ENCODE peak calls at places on chromosomes 13 and 19, in five cellular contexts. E is stomach, H is Panc1, K is B cell, M is foreskin fibroblast. L is an unnamed sample.

GRCh38 chr19:47230122-47230920 is 678 bp downstream of the BBC3 start:
- DNase-seq in E (peak), H (no peak), K (peak), M (no peak), L (peak)

GRCh38 chr13:70668293-70668692 is 560.0 kb upstream of the KLHL1 start:
- DNase-seq in E (no peak), H (no peak), K (no peak), M (no peak), L (no peak)

GRCh38 chr19:5826531-5827341 is 12.8 kb downstream of the FUT6 start:
- DNase-seq in E (peak), H (no peak), K (no peak), M (peak), L (no peak)

GRCh38 chr19:56273563-56274117 is 1.1 kb downstream of the EDDM13 start:
- DNase-seq in E (no peak), H (no peak), K (no peak), M (no peak), L (no peak)

GRCh38 chr19:49667473-49667872 is 1.7 kb downstream of the BCL2L12 start:
- DNase-seq in E (no peak), H (no peak), K (no peak), M (no peak), L (no peak)

GRCh38 chr19:5321851-5322681 is 18.5 kb downstream of the PTPRS start:
- DNase-seq in E (no peak), H (no peak), K (peak), M (no peak), L (peak)

GRCh38 chr19:7919681-7920519 is at the start of gene SNAPC2:
- DNase-seq in E (peak), H (no peak), K (peak), M (peak), L (peak)

GRCh38 chr13:38398810-38399493 is 49.3 kb downstream of the UFM1 start:
- DNase-seq in E (no peak), H (no peak), K (no peak), M (peak), L (no peak)

GRCh38 chr13:89113744-89114143 is 1442.6 kb downstream of the SLITRK5 start:
- DNase-seq in E (no peak), H (no peak), K (no peak), M (no peak), L (no peak)

GRCh38 chr13:50268500-50268899 is 253.3 kb downstream of the KCNRG start:
- DNase-seq in E (no peak), H (no peak), K (no peak), M (no peak), L (no peak)

GRCh38 chr13:83248751-83249150 is 633.5 kb downstream of the SLITRK1 start:
- DNase-seq in E (no peak), H (no peak), K (no peak), M (no peak), L (no peak)

GRCh38 chr13:37868691-37869505 is 674 bp downstream of the TRPC4 start:
- DNase-seq in E (no peak), H (no peak), K (no peak), M (peak), L (no peak)

GRCh38 chr13:59099182-59099950 is 1064.4 kb downstream of the DIAPH3 start:
- DNase-seq in E (no peak), H (no peak), K (no peak), M (no peak), L (no peak)

GRCh38 chr13:41311607-41312500 is 787 bp downstream of the NAA16 start:
- DNase-seq in E (peak), H (no peak), K (peak), M (no peak), L (peak)

GRCh38 chr13:21061077-21061945 is at the start of gene LATS2:
- DNase-seq in E (peak), H (peak), K (peak), M (peak), L (peak)

GRCh38 chr13:30736921-30737320 is 1.6 kb downstream of the ALOX5AP start:
- DNase-seq in E (no peak), H (no peak), K (no peak), M (no peak), L (no peak)

GRCh38 chr19:56403764-56404704 is at the start of gene ZNF583:
- DNase-seq in E (peak), H (peak), K (peak), M (peak), L (peak)

GRCh38 chr19:33407716-33408115 is 34.2 kb downstream of the CEBPG start:
- DNase-seq in E (no peak), H (no peak), K (no peak), M (no peak), L (no peak)

GRCh38 chr19:36061367-36061766 is 6.7 kb downstream of the WDR62 start:
- DNase-seq in E (no peak), H (no peak), K (no peak), M (no peak), L (no peak)

GRCh38 chr19:5705552-5705951 is 14.4 kb downstream of the LONP1 start:
- DNase-seq in E (no peak), H (no peak), K (no peak), M (no peak), L (no peak)

GRCh38 chr13:91347996-91348905 is 764 bp downstream of the MIR17HG start:
- DNase-seq in E (peak), H (no peak), K (peak), M (peak), L (peak)

GRCh38 chr13:113393226-113393571 is 29.3 kb upstream of the GRTP1 start:
- DNase-seq in E (no peak), H (no peak), K (no peak), M (no peak), L (no peak)

DNA sequence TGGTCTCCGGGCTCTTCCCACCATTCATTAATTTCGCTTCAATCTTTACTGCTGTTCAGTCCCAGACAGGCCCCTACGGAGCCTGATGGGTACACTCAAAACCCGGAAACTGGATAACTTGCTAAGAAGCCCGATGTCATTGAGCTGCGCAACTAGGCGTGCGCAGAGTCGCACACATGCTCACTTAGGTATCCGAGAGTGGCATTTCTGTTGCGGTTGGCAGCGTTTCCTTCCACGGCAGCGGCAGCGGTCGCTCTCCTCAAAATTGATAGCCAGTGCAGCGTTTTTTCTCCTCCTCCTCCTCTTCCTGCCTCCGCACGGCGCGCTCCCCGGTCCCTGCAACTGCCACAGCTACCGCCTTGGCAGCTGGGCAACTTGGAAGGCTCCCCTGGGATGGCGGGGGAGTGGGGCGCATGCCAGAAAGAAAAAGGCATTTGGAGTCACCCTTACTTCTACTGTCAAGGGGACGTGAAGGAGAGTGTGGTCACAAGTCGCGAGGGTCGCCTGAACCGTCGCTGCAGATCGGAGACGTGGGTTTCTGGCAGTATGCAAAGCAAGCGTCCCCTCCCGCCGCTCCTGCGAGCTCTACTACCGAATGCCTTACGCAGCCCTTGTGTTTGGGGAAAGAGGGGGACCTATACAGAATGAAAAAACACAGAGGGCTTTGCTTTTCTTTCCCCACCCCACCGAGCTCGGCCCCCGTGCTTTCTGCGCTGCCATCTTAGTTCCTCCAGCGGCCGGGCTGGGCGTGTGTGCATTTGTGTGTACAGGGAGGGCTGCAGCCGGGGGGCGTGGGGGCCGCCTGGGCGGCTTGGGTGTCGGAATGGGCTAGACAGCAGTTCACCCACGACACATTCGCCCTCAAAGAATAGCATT is 2.5 kb upstream of the MYCBP2 start:
- DNase-seq in E (peak), H (peak), K (peak), M (peak), L (peak)
- TF ChIP-seq CTCF in E (no peak), H (no peak), K (no peak), M (no peak), L (no peak)

GRCh38 chr19:18856385-18857126 is 24.8 kb downstream of the UPF1 start:
- DNase-seq in E (no peak), H (no peak), K (no peak), M (no peak), L (no peak)
- TF ChIP-seq CTCF in E (no peak), H (no peak), K (no peak), M (peak), L (no peak)

GRCh38 chr19:2041686-2042484 is 9.2 kb downstream of the MKNK2 start:
- DNase-seq in E (peak), H (no peak), K (peak), M (peak), L (peak)
- TF ChIP-seq CTCF in E (no peak), H (no peak), K (no peak), M (no peak), L (no peak)

GRCh38 chr19:52492201-52492960 is 35.1 kb upstream of the ZNF808 start:
- DNase-seq in E (no peak), H (no peak), K (no peak), M (peak), L (no peak)
- TF ChIP-seq CTCF in E (no peak), H (no peak), K (no peak), M (no peak), L (no peak)

GRCh38 chr13:100644328-100644727 is 30.3 kb downstream of the TMTC4 start:
- DNase-seq in E (no peak), H (no peak), K (no peak), M (no peak), L (no peak)

GRCh38 chr13:100645382-100645781 is 29.2 kb downstream of the TMTC4 start:
- DNase-seq in E (no peak), H (no peak), K (no peak), M (no peak), L (no peak)

GRCh38 chr13:100646871-100647270 is 27.7 kb downstream of the TMTC4 start:
- DNase-seq in E (no peak), H (no peak), K (no peak), M (no peak), L (no peak)

GRCh38 chr13:100648354-100648753 is 26.2 kb downstream of the TMTC4 start:
- DNase-seq in E (no peak), H (no peak), K (no peak), M (peak), L (no peak)

GRCh38 chr13:100646030-100646673 is 28.4 kb downstream of the TMTC4 start:
- DNase-seq in E (peak), H (no peak), K (no peak), M (peak), L (no peak)
- TF ChIP-seq CTCF in E (no peak), H (peak), K (no peak), M (peak), L (no peak)

GRCh38 chr19:53432088-53432661 is 391 bp downstream of the ZNF761 start:
- DNase-seq in E (peak), H (no peak), K (no peak), M (peak), L (no peak)

DNA sequence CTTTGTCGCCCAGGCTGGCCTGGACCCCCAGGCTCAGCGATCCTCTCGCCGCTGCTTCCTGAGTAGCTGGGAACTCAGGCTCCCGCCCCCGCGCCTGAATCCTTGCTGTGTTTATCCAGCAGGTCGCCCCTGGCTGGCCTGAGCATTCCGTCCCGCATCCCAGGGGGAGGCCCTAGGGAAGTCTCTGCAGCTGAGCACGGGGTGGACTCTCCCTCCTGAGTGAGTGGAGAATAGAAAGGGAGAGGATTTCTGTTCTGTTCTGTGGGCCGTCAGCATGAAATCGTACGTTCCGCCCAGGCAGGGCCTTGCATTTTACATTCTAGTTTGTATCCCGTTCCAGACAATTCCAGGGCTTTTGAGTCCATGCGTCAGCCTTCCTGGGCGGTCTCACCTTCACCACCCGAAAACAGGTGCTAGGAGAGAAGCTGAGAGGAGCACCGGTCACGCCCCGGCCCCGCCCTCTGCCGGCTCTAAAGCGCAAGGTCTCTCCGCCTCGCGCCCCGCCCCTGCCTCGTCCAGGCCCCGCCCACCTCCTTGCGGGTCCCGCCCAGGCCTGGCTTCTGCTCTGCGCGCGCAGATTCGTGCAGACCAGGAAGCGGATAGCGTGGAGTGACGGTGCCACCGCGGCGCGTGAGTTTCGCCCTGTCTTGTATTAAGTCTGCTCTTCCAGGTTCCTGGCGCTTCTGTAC is at the start of gene ZNF761:
- DNase-seq in E (peak), H (peak), K (peak), M (peak), L (peak)
- TF ChIP-seq CTCF in E (no peak), H (peak), K (peak), M (peak), L (peak)

GRCh38 chr19:41265376-41266153 is 1.4 kb downstream of the HNRNPUL1 start:
- DNase-seq in E (peak), H (no peak), K (no peak), M (peak), L (no peak)

GRCh38 chr19:41261474-41262190 is 2.5 kb upstream of the HNRNPUL1 start:
- DNase-seq in E (no peak), H (peak), K (no peak), M (no peak), L (no peak)

GRCh38 chr19:41264581-41265375 is 606 bp downstream of the HNRNPUL1 start:
- DNase-seq in E (peak), H (no peak), K (no peak), M (peak), L (no peak)

GRCh38 chr19:41263042-41263849 is 926 bp upstream of the HNRNPUL1 start:
- DNase-seq in E (peak), H (peak), K (peak), M (peak), L (peak)

GRCh38 chr19:41263850-41264580 is at the start of gene HNRNPUL1:
- DNase-seq in E (peak), H (peak), K (peak), M (peak), L (peak)
- TF ChIP-seq CTCF in E (no peak), H (no peak), K (peak), M (peak), L (peak)

DNA sequence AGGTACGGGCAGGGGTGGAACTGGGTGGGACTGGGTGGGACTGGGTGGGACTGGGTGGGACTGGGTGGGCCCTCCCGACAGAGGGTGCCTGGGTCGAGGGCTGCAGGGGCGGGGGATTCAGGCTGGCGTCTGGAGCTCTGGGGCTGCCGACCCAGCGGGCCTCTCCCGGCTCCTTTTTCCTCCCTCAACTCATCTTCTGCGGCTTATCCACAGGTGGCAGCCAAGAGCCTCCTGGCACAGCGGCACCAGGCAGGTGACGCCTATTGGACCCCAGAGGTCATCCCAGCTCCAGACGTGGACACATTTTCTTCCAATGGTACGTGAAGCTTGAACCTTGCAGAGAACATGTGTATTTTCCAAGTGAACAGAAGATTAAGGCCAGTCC is 533 bp downstream of the ZNF544 start:
- DNase-seq in E (no peak), H (no peak), K (no peak), M (peak), L (no peak)
- TF ChIP-seq CTCF in E (no peak), H (no peak), K (no peak), M (peak), L (no peak)

GRCh38 chr13:100491164-100491847 is 97.3 kb downstream of the GGACT start:
- DNase-seq in E (no peak), H (no peak), K (no peak), M (peak), L (no peak)
- TF ChIP-seq CTCF in E (no peak), H (no peak), K (no peak), M (peak), L (no peak)